ENCODE peak calls at places on chromosome 9, in nine cellular contexts. One of them, this sample, is unnamed.

GRCh38 chr9:123611228-123611627 is 255.2 kb downstream of the CRB2 start:
- DNase-seq in brain microvascular endothelial cell: no peak
- DNase-seq in IMR-90: peak
- DNase-seq in WERI-Rb-1: no peak
- DNase-seq in adrenal gland: no peak
- DNase-seq in lower lobe of right lung: no peak
- DNase-seq in heart left ventricle: no peak
- DNase-seq in cardiac fibroblast: no peak
- DNase-seq in pancreas: no peak
- DNase-seq in this sample: peak

GRCh38 chr9:93197670-93198069 is 13.7 kb downstream of the WNK2 start:
- DNase-seq in cardiac fibroblast: no peak
- DNase-seq in IMR-90: no peak
- DNase-seq in pancreas: peak
- DNase-seq in heart left ventricle: no peak
- DNase-seq in WERI-Rb-1: no peak
- DNase-seq in brain microvascular endothelial cell: no peak
- DNase-seq in lower lobe of right lung: peak
- DNase-seq in adrenal gland: no peak
- DNase-seq in this sample: no peak

GRCh38 chr9:97186493-97186892 is 121.0 kb upstream of the CCDC180 start:
- DNase-seq in IMR-90: no peak
- DNase-seq in WERI-Rb-1: no peak
- DNase-seq in pancreas: no peak
- DNase-seq in lower lobe of right lung: no peak
- DNase-seq in brain microvascular endothelial cell: no peak
- DNase-seq in adrenal gland: no peak
- DNase-seq in cardiac fibroblast: no peak
- DNase-seq in heart left ventricle: no peak
- DNase-seq in this sample: no peak

GRCh38 chr9:86239053-86239770 is 20.2 kb downstream of the C9orf153 start:
- DNase-seq in IMR-90: no peak
- DNase-seq in brain microvascular endothelial cell: no peak
- DNase-seq in WERI-Rb-1: no peak
- DNase-seq in heart left ventricle: no peak
- DNase-seq in pancreas: no peak
- DNase-seq in adrenal gland: no peak
- DNase-seq in lower lobe of right lung: no peak
- DNase-seq in cardiac fibroblast: peak
- DNase-seq in this sample: peak

GRCh38 chr9:81574399-81574798 is 114.9 kb downstream of the TLE1 start:
- DNase-seq in adrenal gland: no peak
- DNase-seq in cardiac fibroblast: peak
- DNase-seq in heart left ventricle: no peak
- DNase-seq in WERI-Rb-1: no peak
- DNase-seq in IMR-90: peak
- DNase-seq in brain microvascular endothelial cell: no peak
- DNase-seq in lower lobe of right lung: no peak
- DNase-seq in pancreas: no peak
- DNase-seq in this sample: peak

GRCh38 chr9:114386361-114386885 is 1.4 kb downstream of the AKNA start:
- DNase-seq in adrenal gland: no peak
- DNase-seq in brain microvascular endothelial cell: no peak
- DNase-seq in WERI-Rb-1: no peak
- DNase-seq in heart left ventricle: no peak
- DNase-seq in IMR-90: no peak
- DNase-seq in lower lobe of right lung: no peak
- DNase-seq in pancreas: no peak
- DNase-seq in cardiac fibroblast: no peak
- DNase-seq in this sample: no peak

GRCh38 chr9:121827251-121827967 is 176.0 kb downstream of the DAB2IP start:
- DNase-seq in heart left ventricle: no peak
- DNase-seq in IMR-90: no peak
- DNase-seq in adrenal gland: no peak
- DNase-seq in lower lobe of right lung: no peak
- DNase-seq in brain microvascular endothelial cell: no peak
- DNase-seq in WERI-Rb-1: no peak
- DNase-seq in cardiac fibroblast: no peak
- DNase-seq in pancreas: no peak
- DNase-seq in this sample: no peak

GRCh38 chr9:93009337-93010015 is 49.0 kb upstream of the SUSD3 start:
- DNase-seq in cardiac fibroblast: no peak
- DNase-seq in heart left ventricle: no peak
- DNase-seq in WERI-Rb-1: no peak
- DNase-seq in lower lobe of right lung: no peak
- DNase-seq in brain microvascular endothelial cell: no peak
- DNase-seq in IMR-90: no peak
- DNase-seq in adrenal gland: no peak
- DNase-seq in pancreas: no peak
- DNase-seq in this sample: no peak

GRCh38 chr9:130444565-130445221 is at the start of gene ASS1:
- DNase-seq in adrenal gland: peak
- DNase-seq in cardiac fibroblast: no peak
- DNase-seq in heart left ventricle: peak
- DNase-seq in WERI-Rb-1: peak
- DNase-seq in brain microvascular endothelial cell: no peak
- DNase-seq in IMR-90: no peak
- DNase-seq in lower lobe of right lung: peak
- DNase-seq in pancreas: peak
- DNase-seq in this sample: no peak

GRCh38 chr9:125233678-125234077 is 7.5 kb downstream of the HSPA5 start:
- DNase-seq in cardiac fibroblast: peak
- DNase-seq in pancreas: no peak
- DNase-seq in lower lobe of right lung: no peak
- DNase-seq in IMR-90: peak
- DNase-seq in brain microvascular endothelial cell: peak
- DNase-seq in WERI-Rb-1: no peak
- DNase-seq in heart left ventricle: no peak
- DNase-seq in adrenal gland: peak
- DNase-seq in this sample: peak

GRCh38 chr9:34663296-34663590 is 786 bp upstream of the CCL27 start:
- DNase-seq in pancreas: no peak
- DNase-seq in heart left ventricle: no peak
- DNase-seq in IMR-90: no peak
- DNase-seq in brain microvascular endothelial cell: no peak
- DNase-seq in lower lobe of right lung: no peak
- DNase-seq in adrenal gland: no peak
- DNase-seq in cardiac fibroblast: no peak
- DNase-seq in WERI-Rb-1: no peak
- DNase-seq in this sample: no peak

GRCh38 chr9:127398715-127399400 is 1.9 kb downstream of the SLC2A8 start:
- DNase-seq in lower lobe of right lung: no peak
- DNase-seq in heart left ventricle: no peak
- DNase-seq in cardiac fibroblast: no peak
- DNase-seq in brain microvascular endothelial cell: no peak
- DNase-seq in WERI-Rb-1: peak
- DNase-seq in IMR-90: no peak
- DNase-seq in pancreas: no peak
- DNase-seq in adrenal gland: no peak
- DNase-seq in this sample: no peak

GRCh38 chr9:127397722-127398647 is 1.0 kb downstream of the SLC2A8 start:
- DNase-seq in heart left ventricle: peak
- DNase-seq in lower lobe of right lung: peak
- DNase-seq in adrenal gland: peak
- DNase-seq in WERI-Rb-1: peak
- DNase-seq in brain microvascular endothelial cell: peak
- DNase-seq in pancreas: peak
- DNase-seq in cardiac fibroblast: peak
- DNase-seq in IMR-90: peak
- DNase-seq in this sample: no peak

GRCh38 chr9:127395491-127396252 is 1.3 kb upstream of the SLC2A8 start:
- DNase-seq in WERI-Rb-1: peak
- DNase-seq in cardiac fibroblast: no peak
- DNase-seq in adrenal gland: no peak
- DNase-seq in pancreas: no peak
- DNase-seq in brain microvascular endothelial cell: no peak
- DNase-seq in IMR-90: no peak
- DNase-seq in lower lobe of right lung: no peak
- DNase-seq in heart left ventricle: no peak
- DNase-seq in this sample: no peak

GRCh38 chr9:127396253-127396807 is 639 bp upstream of the SLC2A8 start:
- DNase-seq in cardiac fibroblast: no peak
- DNase-seq in adrenal gland: no peak
- DNase-seq in lower lobe of right lung: no peak
- DNase-seq in brain microvascular endothelial cell: no peak
- DNase-seq in heart left ventricle: no peak
- DNase-seq in WERI-Rb-1: no peak
- DNase-seq in IMR-90: no peak
- DNase-seq in pancreas: no peak
- DNase-seq in this sample: no peak

DNA sequence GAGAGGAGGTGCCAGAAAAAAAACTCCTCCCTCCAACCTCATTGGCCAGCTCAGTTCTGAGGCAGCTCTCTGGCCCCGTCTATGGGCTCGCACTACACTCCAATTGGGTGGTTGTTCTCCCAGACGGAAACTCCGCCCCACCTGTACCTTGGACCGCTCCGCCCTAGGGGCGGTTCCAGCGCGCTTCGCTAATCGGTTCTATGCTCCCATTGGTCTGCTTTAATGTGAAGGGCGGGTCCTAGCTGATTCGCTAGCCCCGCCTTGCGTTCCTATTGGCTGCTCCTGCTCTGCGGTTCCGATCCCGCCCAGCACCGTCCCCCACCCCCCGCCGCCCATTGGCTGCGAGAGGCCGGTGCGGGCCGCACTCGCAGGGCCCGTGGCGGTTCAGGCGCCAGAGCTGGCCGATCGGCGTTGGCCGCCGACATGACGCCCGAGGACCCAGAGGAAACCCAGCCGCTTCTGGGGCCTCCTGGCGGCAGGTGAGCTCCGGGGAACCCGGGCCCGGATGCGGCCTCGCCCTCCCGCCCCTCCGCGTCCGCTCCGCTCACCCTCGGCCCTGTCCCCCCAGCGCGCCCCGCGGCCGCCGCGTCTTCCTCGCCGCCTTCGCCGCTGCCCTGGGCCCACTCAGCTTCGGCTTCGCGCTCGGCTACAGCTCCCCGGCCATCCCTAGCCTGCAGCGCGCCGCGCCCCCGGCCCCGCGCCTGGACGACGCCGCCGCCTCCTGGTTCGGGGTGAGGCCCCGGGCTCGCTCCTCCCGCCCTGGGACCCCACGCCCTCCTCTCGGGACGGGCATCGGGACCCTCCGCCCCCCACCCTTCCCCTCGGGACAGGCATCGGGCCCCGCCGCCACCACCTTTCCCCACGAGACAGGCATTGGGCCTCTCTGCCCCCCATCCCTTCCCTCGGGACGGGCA is at the start of gene SLC2A8:
- DNase-seq in lower lobe of right lung: peak
- DNase-seq in WERI-Rb-1: peak
- DNase-seq in IMR-90: peak
- DNase-seq in pancreas: peak
- DNase-seq in cardiac fibroblast: peak
- DNase-seq in brain microvascular endothelial cell: peak
- DNase-seq in heart left ventricle: peak
- DNase-seq in adrenal gland: peak
- DNase-seq in this sample: peak
- TF ChIP-seq CTCF in lower lobe of right lung: peak
- TF ChIP-seq CTCF in WERI-Rb-1: no peak
- TF ChIP-seq CTCF in IMR-90: peak
- TF ChIP-seq CTCF in pancreas: no peak
- TF ChIP-seq CTCF in cardiac fibroblast: no peak
- TF ChIP-seq CTCF in brain microvascular endothelial cell: no peak
- TF ChIP-seq CTCF in heart left ventricle: peak
- TF ChIP-seq CTCF in adrenal gland: no peak
- TF ChIP-seq CTCF in this sample: peak

GRCh38 chr9:110640736-110641135 is 27.9 kb upstream of the MUSK start:
- DNase-seq in adrenal gland: no peak
- DNase-seq in heart left ventricle: no peak
- DNase-seq in brain microvascular endothelial cell: no peak
- DNase-seq in cardiac fibroblast: peak
- DNase-seq in pancreas: no peak
- DNase-seq in WERI-Rb-1: no peak
- DNase-seq in IMR-90: no peak
- DNase-seq in lower lobe of right lung: no peak
- DNase-seq in this sample: no peak
- H3K4me3 ChIP-seq in adrenal gland: no peak
- H3K4me3 ChIP-seq in heart left ventricle: no peak
- H3K4me3 ChIP-seq in brain microvascular endothelial cell: no peak
- H3K4me3 ChIP-seq in cardiac fibroblast: no peak
- H3K4me3 ChIP-seq in pancreas: no peak
- H3K4me3 ChIP-seq in WERI-Rb-1: no peak
- H3K4me3 ChIP-seq in IMR-90: no peak
- H3K4me3 ChIP-seq in lower lobe of right lung: no peak
- H3K4me3 ChIP-seq in this sample: no peak

DNA sequence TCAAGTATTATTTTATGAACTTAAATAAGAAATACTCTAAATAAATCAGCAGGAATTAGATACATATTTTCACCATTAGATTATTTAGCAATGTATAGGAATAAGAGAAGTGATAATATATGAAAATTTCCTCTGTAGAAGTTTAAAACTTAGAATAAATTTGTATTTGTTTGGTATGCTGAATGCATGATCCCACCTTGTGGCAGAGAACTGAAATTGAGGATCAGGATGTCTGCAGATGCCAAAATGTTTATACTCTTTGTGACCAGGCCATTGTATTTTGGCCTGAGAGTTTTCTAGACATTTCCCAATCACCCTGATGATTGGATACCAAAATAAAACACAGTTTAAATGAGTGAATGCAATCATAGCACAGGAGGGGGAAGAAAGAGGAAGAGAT is 6.3 kb downstream of the TYRP1 start:
- DNase-seq in adrenal gland: no peak
- DNase-seq in heart left ventricle: no peak
- DNase-seq in cardiac fibroblast: peak
- DNase-seq in brain microvascular endothelial cell: no peak
- DNase-seq in IMR-90: peak
- DNase-seq in WERI-Rb-1: no peak
- DNase-seq in pancreas: no peak
- DNase-seq in lower lobe of right lung: no peak
- DNase-seq in this sample: peak
- TF ChIP-seq CTCF in adrenal gland: no peak
- TF ChIP-seq CTCF in heart left ventricle: no peak
- TF ChIP-seq CTCF in cardiac fibroblast: peak
- TF ChIP-seq CTCF in brain microvascular endothelial cell: peak
- TF ChIP-seq CTCF in IMR-90: peak
- TF ChIP-seq CTCF in WERI-Rb-1: peak
- TF ChIP-seq CTCF in pancreas: no peak
- TF ChIP-seq CTCF in lower lobe of right lung: no peak
- TF ChIP-seq CTCF in this sample: peak

GRCh38 chr9:14309403-14309802 is 4.5 kb downstream of the NFIB start:
- DNase-seq in pancreas: no peak
- DNase-seq in IMR-90: peak
- DNase-seq in lower lobe of right lung: no peak
- DNase-seq in WERI-Rb-1: no peak
- DNase-seq in adrenal gland: no peak
- DNase-seq in cardiac fibroblast: peak
- DNase-seq in heart left ventricle: no peak
- DNase-seq in brain microvascular endothelial cell: peak
- DNase-seq in this sample: peak
- H3K4me3 ChIP-seq in pancreas: peak
- H3K4me3 ChIP-seq in IMR-90: no peak
- H3K4me3 ChIP-seq in lower lobe of right lung: peak
- H3K4me3 ChIP-seq in WERI-Rb-1: no peak
- H3K4me3 ChIP-seq in adrenal gland: no peak
- H3K4me3 ChIP-seq in cardiac fibroblast: peak
- H3K4me3 ChIP-seq in heart left ventricle: peak
- H3K4me3 ChIP-seq in brain microvascular endothelial cell: no peak
- H3K4me3 ChIP-seq in this sample: peak

This sample was measured in fibroblast of the aortic adventitia.